ENCODE peak calls at places on chromosomes 4 and X, in nine cellular contexts. T is body of pancreas, R is GM12865, I is mucosa of descending colon, L is breast epithelium, M is astrocyte of the spinal cord, C is brain microvascular endothelial cell, H is GM20000, K is K562. B is an unnamed sample.

GRCh38 chrX:46918434-46918833 is 6.2 kb downstream of the JADE3 start:
- DNase-seq in L (no peak), T (peak; percentile 47), C (no peak), R (no peak), M (no peak), H (no peak), K (no peak), I (no peak), B (no peak)

GRCh38 chr4:105613326-105613725 is 60.9 kb downstream of the ARHGEF38 start:
- DNase-seq in R (no peak), K (no peak), T (peak; percentile 34), H (no peak), L (no peak), M (no peak), C (no peak), I (no peak), B (no peak)

GRCh38 chr4:186514271-186514950 is 41.0 kb downstream of the MTNR1A start:
- DNase-seq in M (no peak), R (no peak), C (no peak), H (no peak), I (no peak), K (no peak), L (no peak), T (no peak), B (no peak)

GRCh38 chr4:2946812-2947600 is 16.2 kb downstream of the NOP14 start:
- DNase-seq in I (no peak), T (no peak), L (peak; percentile 43), M (no peak), C (no peak), K (no peak), H (no peak), R (no peak), B (no peak)

GRCh38 chr4:183438458-183439113 is 5.8 kb upstream of the CDKN2AIP start:
- DNase-seq in K (no peak), L (no peak), T (peak; percentile 80), R (no peak), I (peak; percentile 67), H (no peak), C (peak; percentile 40), M (peak; percentile 89), B (no peak)

GRCh38 chrX:37993857-37994619 is 12.3 kb upstream of the SYTL5 start:
- DNase-seq in M (no peak), L (no peak), I (peak; percentile 66), H (peak; percentile 15), T (peak; percentile 90), C (no peak), K (no peak), R (peak; percentile 81), B (no peak)

GRCh38 chr4:106601519-106601918 is 232.9 kb upstream of the GIMD1 start:
- DNase-seq in I (no peak), M (no peak), C (no peak), R (no peak), T (no peak), L (no peak), K (no peak), H (no peak), B (no peak)

GRCh38 chr4:40194602-40195161 is 2.1 kb upstream of the RHOH start:
- DNase-seq in I (peak; percentile 61), T (no peak), R (peak; percentile 77), M (no peak), L (no peak), K (no peak), C (peak; percentile 39), H (no peak), B (no peak)

GRCh38 chr4:73662709-73663546 is 42.7 kb upstream of the RASSF6 start:
- DNase-seq in L (no peak), C (peak; percentile 47), T (no peak), K (no peak), I (no peak), H (peak; percentile 39), M (peak; percentile 86), R (peak; percentile 45), B (no peak)

GRCh38 chr4:8144359-8144758 is 14.3 kb downstream of the ABLIM2 start:
- DNase-seq in L (no peak), M (no peak), K (no peak), H (no peak), C (no peak), T (no peak), R (no peak), I (no peak), B (no peak)

GRCh38 chrX:37871626-37872302 is 24.4 kb upstream of the DYNLT3 start:
- DNase-seq in M (peak; percentile 90), K (peak; percentile 29), H (no peak), L (no peak), R (no peak), T (peak; percentile 3), I (no peak), C (peak; percentile 91), B (no peak)

GRCh38 chrX:11143931-11144678 is 33.0 kb downstream of the HCCS start:
- DNase-seq in T (peak; percentile 76), I (peak; percentile 86), H (peak; percentile 68), C (peak; percentile 76), R (peak; percentile 83), L (no peak), M (peak; percentile 77), K (peak; percentile 48), B (no peak)

GRCh38 chr4:110902500-110902899 is 279.6 kb upstream of the PITX2 start:
- DNase-seq in H (no peak), T (no peak), K (no peak), R (no peak), L (no peak), M (peak; percentile 8), C (no peak), I (no peak), B (no peak)

GRCh38 chr4:130210871-130211270 is 1114.9 kb downstream of the C4orf33 start:
- DNase-seq in M (peak; percentile 86), H (no peak), I (no peak), C (peak; percentile 88), R (no peak), K (no peak), L (no peak), T (no peak), B (no peak)

GRCh38 chrX:130071611-130072349 is 38.5 kb downstream of the ELF4 start:
- DNase-seq in L (no peak), C (no peak), R (no peak), I (peak; percentile 70), M (no peak), T (peak; percentile 34), K (peak; percentile 49), H (no peak), B (no peak)

GRCh38 chr4:78057600-78058560 is 757 bp downstream of the FRAS1 start:
- DNase-seq in C (peak; percentile 14), H (peak; percentile 51), R (peak; percentile 22), T (peak; percentile 71), I (peak; percentile 35), M (peak; percentile 49), L (peak; percentile 61), K (no peak), B (peak; percentile 28)

GRCh38 chr4:13911256-13911655 is 283.7 kb upstream of the BOD1L1 start:
- DNase-seq in T (no peak), I (no peak), C (no peak), K (no peak), R (no peak), L (no peak), M (no peak), H (no peak), B (no peak)
- TF ChIP-seq CTCF in T (no peak), I (no peak), C (no peak), K (no peak), R (no peak), L (no peak), M (no peak), H (no peak), B (no peak)

DNA sequence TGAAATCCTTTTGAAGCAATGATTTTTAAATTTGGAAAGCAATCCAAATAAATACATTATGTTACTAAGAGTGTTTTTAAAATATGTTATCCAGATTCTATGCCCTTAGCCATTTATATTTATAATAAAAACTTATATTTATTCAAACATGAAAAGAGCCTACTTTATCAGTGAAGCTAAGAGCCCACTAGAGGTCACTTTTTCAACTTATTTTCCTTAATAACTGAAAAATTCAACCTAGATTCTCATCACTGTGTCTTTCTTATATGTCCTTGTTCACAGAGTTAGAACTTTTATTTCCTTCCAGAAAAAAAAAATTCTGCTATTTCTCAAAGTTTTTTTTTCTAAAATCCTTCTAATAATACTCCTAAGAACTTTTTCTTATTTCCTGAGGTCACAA is 23.9 kb downstream of the PRDM8 start:
- DNase-seq in K (no peak), R (no peak), M (peak; percentile 59), I (no peak), T (no peak), C (no peak), H (no peak), L (no peak), B (no peak)
- TF ChIP-seq CTCF in K (peak; percentile 54), R (no peak), M (peak; percentile 50), I (no peak), T (no peak), C (peak; percentile 33), H (no peak), L (no peak), B (peak; percentile 25)

DNA sequence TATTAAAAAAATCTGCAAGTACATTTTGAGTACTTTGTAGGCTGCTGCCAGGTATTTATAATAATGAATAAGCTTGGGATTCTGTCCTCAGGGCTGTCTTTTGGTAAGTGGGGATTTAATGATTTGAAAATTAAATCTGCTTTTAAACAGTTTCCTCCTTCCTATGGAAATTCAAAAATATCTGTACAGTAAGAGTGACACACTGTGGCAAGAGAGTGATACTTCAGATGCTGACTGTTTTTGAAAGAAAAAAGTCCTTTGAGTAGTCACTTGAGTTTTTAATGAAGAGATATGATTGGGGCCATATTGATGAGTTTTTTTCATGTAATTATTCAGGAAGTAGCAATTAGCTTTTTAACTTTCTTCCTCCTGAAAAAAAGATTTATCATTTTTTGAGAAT is 49.2 kb downstream of the SMARCAD1 start:
- DNase-seq in T (no peak), R (no peak), H (no peak), I (no peak), K (no peak), M (no peak), C (no peak), L (no peak), B (no peak)
- TF ChIP-seq CTCF in T (peak; percentile 5), R (peak; percentile 16), H (peak; percentile 11), I (no peak), K (peak; percentile 48), M (peak; percentile 35), C (no peak), L (no peak), B (no peak)

GRCh38 chr4:98110214-98110613 is 33.1 kb downstream of the STPG2 start:
- DNase-seq in K (no peak), C (no peak), I (no peak), L (no peak), H (no peak), T (no peak), R (no peak), M (no peak), B (no peak)

GRCh38 chr4:98110929-98111328 is 32.3 kb downstream of the STPG2 start:
- DNase-seq in K (no peak), H (no peak), L (no peak), I (no peak), M (no peak), T (no peak), R (no peak), C (no peak), B (no peak)

GRCh38 chr4:98117363-98117762 is 25.9 kb downstream of the STPG2 start:
- DNase-seq in T (no peak), K (no peak), H (no peak), I (no peak), C (no peak), L (no peak), M (no peak), R (no peak), B (no peak)

DNA sequence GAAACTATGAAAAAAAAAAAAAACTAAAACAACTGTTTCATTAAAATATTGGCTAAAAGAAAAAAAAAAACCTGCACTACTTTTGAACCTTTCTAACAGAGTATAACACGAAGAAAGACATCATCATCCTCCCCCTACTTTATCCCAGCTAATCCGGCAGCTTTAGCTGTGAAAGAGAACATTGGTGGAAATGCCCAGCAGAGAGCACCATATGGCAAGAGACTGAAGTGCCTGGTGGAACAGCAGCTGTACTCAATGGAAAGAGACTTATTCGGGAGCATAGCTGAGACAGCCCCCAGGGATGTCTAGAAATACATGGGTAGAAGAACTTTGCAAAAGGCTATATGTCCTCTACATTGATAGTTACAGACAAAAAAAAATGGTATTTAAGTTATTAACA is 30.3 kb downstream of the STPG2 start:
- DNase-seq in I (peak; percentile 10), L (no peak), K (peak; percentile 8), T (peak; percentile 6), H (no peak), M (peak; percentile 33), R (peak; percentile 13), C (peak; percentile 37), B (no peak)
- TF ChIP-seq CTCF in I (no peak), L (no peak), K (peak; percentile 46), T (peak; percentile 14), H (no peak), M (peak; percentile 30), R (peak; percentile 6), C (peak; percentile 52), B (no peak)

B was measured in mesothelial cell of epicardium.